ENCODE peak calls at places on chromosomes 12 and 14, in six cellular contexts. W is IMR-90, O is neuronal stem cell, F is H9, N is H1, U is trophoblast cell. E is an unnamed sample.

GRCh38 chr12:107287436-107288413 is 194.4 kb upstream of the CRY1 start:
- DNase-seq in W (peak; percentile 23), O (no peak), F (no peak), N (no peak), U (no peak), E (no peak)

GRCh38 chr12:119225454-119225853 is 46.7 kb downstream of the HSPB8 start:
- DNase-seq in W (no peak), O (no peak), F (no peak), N (peak; percentile 42), U (no peak), E (no peak)

GRCh38 chr12:46921754-46922113 is 95.9 kb upstream of the SLC38A4 start:
- DNase-seq in W (peak; percentile 79), O (no peak), F (no peak), N (no peak), U (no peak), E (peak; percentile 77)

GRCh38 chr14:94132285-94132887 is 3.0 kb upstream of the IFI27L2 start:
- DNase-seq in W (peak; percentile 70), O (peak; percentile 71), F (peak; percentile 54), N (peak; percentile 73), U (peak; percentile 93), E (peak; percentile 74)

GRCh38 chr12:124652661-124653060 is 85.2 kb upstream of the NCOR2 start:
- DNase-seq in W (no peak), O (no peak), F (no peak), N (no peak), U (no peak), E (no peak)

GRCh38 chr14:59093889-59094288 is 94.6 kb upstream of the DAAM1 start:
- DNase-seq in W (no peak), O (no peak), F (no peak), N (no peak), U (no peak), E (no peak)

GRCh38 chr12:2396448-2396871 is 343.7 kb downstream of the CACNA1C start:
- DNase-seq in W (peak; percentile 52), O (no peak), F (no peak), N (no peak), U (no peak), E (no peak)

GRCh38 chr12:53985358-53985899 is 483 bp downstream of the HOXC10 start:
- DNase-seq in W (no peak), O (no peak), F (peak; percentile 68), N (no peak), U (no peak), E (no peak)

GRCh38 chr14:89417469-89418225 is 614 bp upstream of the FOXN3 start:
- DNase-seq in W (peak; percentile 33), O (peak; percentile 42), F (peak; percentile 49), N (peak; percentile 79), U (peak; percentile 76), E (peak; percentile 64)

GRCh38 chr14:97162621-97163020 is 365.4 kb downstream of the VRK1 start:
- DNase-seq in W (no peak), O (no peak), F (no peak), N (no peak), U (no peak), E (no peak)

GRCh38 chr12:68482660-68483059 is 128.0 kb upstream of the RAP1B start:
- DNase-seq in W (no peak), O (no peak), F (no peak), N (no peak), U (no peak), E (no peak)

GRCh38 chr12:126534495-126534894 is 1469.3 kb downstream of the AACS start:
- DNase-seq in W (no peak), O (no peak), F (no peak), N (no peak), U (no peak), E (no peak)

GRCh38 chr12:123410041-123410412 is 26.1 kb downstream of the KMT5A start:
- DNase-seq in W (no peak), O (no peak), F (no peak), N (no peak), U (no peak), E (no peak)

GRCh38 chr12:80954857-80955520 is 17.3 kb upstream of the LIN7A start:
- DNase-seq in W (no peak), O (no peak), F (no peak), N (no peak), U (no peak), E (no peak)

GRCh38 chr12:13534645-13535398 is 338.3 kb downstream of the EMP1 start:
- DNase-seq in W (peak; percentile 23), O (peak; percentile 90), F (peak; percentile 94), N (peak; percentile 99), U (peak; percentile 61), E (peak; percentile 7)

GRCh38 chr14:68074765-68075381 is 255.3 kb downstream of the RAD51B start:
- DNase-seq in W (no peak), O (no peak), F (no peak), N (no peak), U (no peak), E (no peak)

GRCh38 chr14:86057018-86057667 is 527.2 kb downstream of the FLRT2 start:
- DNase-seq in W (peak; percentile 39), O (no peak), F (no peak), N (no peak), U (peak; percentile 27), E (peak; percentile 31)

GRCh38 chr12:88834226-88834625 is 254.0 kb upstream of the KITLG start:
- DNase-seq in W (peak; percentile 50), O (no peak), F (no peak), N (no peak), U (no peak), E (no peak)

GRCh38 chr12:62601765-62602444 is 135.3 kb downstream of the MON2 start:
- DNase-seq in W (no peak), O (no peak), F (no peak), N (no peak), U (no peak), E (no peak)

GRCh38 chr12:111748195-111748803 is 18.4 kb upstream of the ALDH2 start:
- DNase-seq in W (no peak), O (no peak), F (no peak), N (no peak), U (no peak), E (no peak)

GRCh38 chr12:111748867-111749266 is 17.9 kb upstream of the ALDH2 start:
- DNase-seq in W (no peak), O (no peak), F (no peak), N (no peak), U (no peak), E (no peak)

GRCh38 chr12:111747333-111747732 is 19.4 kb upstream of the ALDH2 start:
- DNase-seq in W (no peak), O (no peak), F (no peak), N (no peak), U (no peak), E (no peak)

GRCh38 chr12:111741235-111741812 is 25.4 kb upstream of the ALDH2 start:
- DNase-seq in W (peak; percentile 35), O (no peak), F (no peak), N (no peak), U (no peak), E (no peak)

GRCh38 chr12:111745201-111745600 is 21.5 kb upstream of the ALDH2 start:
- DNase-seq in W (no peak), O (no peak), F (no peak), N (no peak), U (no peak), E (no peak)
- H4K91ac ChIP-seq in W (no peak overlapping the region), O (no peak overlapping the region), F (no peak overlapping the region), N (no peak overlapping the region), U (no peak overlapping the region), E (no peak overlapping the region)

GRCh38 chr14:34873591-34874385 is 1.4 kb downstream of the BAZ1A start:
- DNase-seq in W (no peak), O (peak; percentile 69), F (peak; percentile 36), N (peak; percentile 79), U (peak; percentile 87), E (peak; percentile 90)
- H4K91ac ChIP-seq in W (peak overlapping the region; percentile 70), O (no peak overlapping the region), F (no peak overlapping the region), N (peak overlapping the region; percentile 14), U (peak overlapping the region; percentile 85), E (peak overlapping the region; percentile 30)

DNA sequence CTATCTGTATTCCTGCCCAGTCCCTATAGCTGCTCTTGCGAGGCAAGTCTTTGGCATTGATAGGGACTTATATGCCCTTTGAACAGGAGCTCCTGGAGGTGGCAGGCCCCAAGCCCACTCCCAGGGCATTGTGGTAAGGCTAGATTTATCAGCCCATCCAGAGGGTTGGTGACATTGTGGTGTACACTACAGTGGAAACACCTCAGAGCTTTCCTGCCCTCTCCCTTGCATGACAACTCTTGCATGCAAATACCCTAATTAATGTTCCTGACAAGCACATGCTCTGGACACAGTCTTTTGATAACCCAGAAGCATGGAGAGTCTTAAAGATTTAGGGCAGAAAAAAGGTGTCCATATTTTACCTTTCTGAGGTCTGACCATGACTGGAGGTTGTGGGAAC is 815 bp upstream of the RIPK3 start:
- DNase-seq in W (no peak), O (no peak), F (no peak), N (no peak), U (no peak), E (no peak)
- H4K91ac ChIP-seq in W (no peak overlapping the region), O (no peak overlapping the region), F (no peak overlapping the region), N (no peak overlapping the region), U (no peak overlapping the region), E (no peak overlapping the region)

DNA sequence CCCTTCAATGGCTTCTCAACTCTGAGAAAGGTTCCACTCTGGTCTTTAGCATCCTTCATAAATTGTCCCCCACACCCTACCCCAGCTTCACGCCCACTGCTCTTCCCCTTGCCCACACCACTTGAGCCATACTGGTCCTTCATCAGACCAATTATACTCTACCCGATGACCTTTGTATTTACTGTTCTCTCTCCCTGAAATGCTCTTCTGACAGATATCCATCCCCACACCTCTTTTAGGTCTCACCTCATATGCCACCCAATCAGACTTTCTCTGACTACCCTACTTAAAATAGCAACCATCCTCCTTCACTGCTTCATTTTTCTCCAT is 135.7 kb downstream of the MED13L start:
- DNase-seq in W (no peak), O (no peak), F (no peak), N (no peak), U (no peak), E (no peak)
- H4K91ac ChIP-seq in W (peak overlapping the region; percentile 1), O (no peak overlapping the region), F (no peak overlapping the region), N (no peak overlapping the region), U (no peak overlapping the region), E (no peak overlapping the region)

GRCh38 chr14:24114536-24115450 is at the start of the genes DCAF11 and NRL:
- DNase-seq in W (peak; percentile 100), O (peak; percentile 99), F (peak; percentile 99), N (peak; percentile 99), U (peak; percentile 99), E (peak; percentile 100)
- H4K91ac ChIP-seq in W (peak within 1 kb of the TSS; percentile 98), O (peak within 1 kb of the TSS; percentile 96), F (no peak within 1 kb of the TSS), N (peak within 1 kb of the TSS; percentile 97), U (peak within 1 kb of the TSS; percentile 88), E (peak within 1 kb of the TSS; percentile 98)

GRCh38 chr12:1325666-1326065 is 268.7 kb downstream of the FBXL14 start:
- DNase-seq in W (no peak), O (no peak), F (no peak), N (no peak), U (no peak), E (no peak)
- H4K91ac ChIP-seq in W (no peak overlapping the region), O (no peak overlapping the region), F (no peak overlapping the region), N (no peak overlapping the region), U (no peak overlapping the region), E (no peak overlapping the region)

E was measured in mesenchymal stem cell.